ENCODE peak calls at places on chromosomes 11 and 22, in nine cellular contexts. Z is AG04449, W is bronchial epithelial cell, X is prostate gland, M is lower lobe of right lung, J is fibroblast of villous mesenchyme, A is kidney, V is heart right ventricle, Y is transverse colon. B is an unnamed sample.

GRCh38 chr22:36331306-36331911 is 56.4 kb downstream of the MYH9 start:
- DNase-seq in V (peak; percentile 85), X (peak; percentile 80), J (peak; percentile 95), Z (peak; percentile 86), A (peak; percentile 95), Y (peak; percentile 84), W (peak; percentile 97), M (peak; percentile 89), B (peak; percentile 97)

GRCh38 chr11:73174495-73174791 is 32.3 kb upstream of the FCHSD2 start:
- DNase-seq in A (peak; percentile 6), W (no peak), X (no peak), Y (no peak), J (no peak), V (no peak), M (no peak), Z (no peak), B (no peak)

GRCh38 chr11:5380740-5381342 is 2.8 kb upstream of the OR51M1 start:
- DNase-seq in M (no peak), Y (peak; percentile 27), J (peak; percentile 71), W (peak; percentile 58), A (no peak), Z (no peak), V (peak; percentile 32), X (peak; percentile 9), B (no peak)

GRCh38 chr22:27980424-27981148 is 61.5 kb upstream of the PITPNB start:
- DNase-seq in X (no peak), M (no peak), Y (no peak), W (no peak), J (no peak), V (no peak), Z (no peak), A (no peak), B (no peak)

GRCh38 chr11:19164230-19164855 is 37.4 kb downstream of the CSRP3 start:
- DNase-seq in X (no peak), Y (no peak), A (no peak), V (no peak), M (no peak), Z (no peak), J (no peak), W (no peak), B (no peak)

GRCh38 chr22:19620742-19621371 is 93.4 kb upstream of the SEPTIN5 start:
- DNase-seq in Z (no peak), M (peak; percentile 45), W (no peak), A (peak; percentile 67), J (no peak), V (no peak), X (no peak), Y (no peak), B (no peak)

GRCh38 chr11:78231962-78232459 is 43.3 kb downstream of the USP35 start:
- DNase-seq in Z (no peak), J (peak; percentile 77), V (no peak), M (no peak), A (no peak), X (no peak), W (peak; percentile 54), Y (no peak), B (no peak)

GRCh38 chr11:78200553-78200952 is 11.8 kb downstream of the USP35 start:
- DNase-seq in Z (no peak), J (no peak), V (no peak), M (peak; percentile 37), W (no peak), A (no peak), Y (no peak), X (no peak), B (peak; percentile 60)

DNA sequence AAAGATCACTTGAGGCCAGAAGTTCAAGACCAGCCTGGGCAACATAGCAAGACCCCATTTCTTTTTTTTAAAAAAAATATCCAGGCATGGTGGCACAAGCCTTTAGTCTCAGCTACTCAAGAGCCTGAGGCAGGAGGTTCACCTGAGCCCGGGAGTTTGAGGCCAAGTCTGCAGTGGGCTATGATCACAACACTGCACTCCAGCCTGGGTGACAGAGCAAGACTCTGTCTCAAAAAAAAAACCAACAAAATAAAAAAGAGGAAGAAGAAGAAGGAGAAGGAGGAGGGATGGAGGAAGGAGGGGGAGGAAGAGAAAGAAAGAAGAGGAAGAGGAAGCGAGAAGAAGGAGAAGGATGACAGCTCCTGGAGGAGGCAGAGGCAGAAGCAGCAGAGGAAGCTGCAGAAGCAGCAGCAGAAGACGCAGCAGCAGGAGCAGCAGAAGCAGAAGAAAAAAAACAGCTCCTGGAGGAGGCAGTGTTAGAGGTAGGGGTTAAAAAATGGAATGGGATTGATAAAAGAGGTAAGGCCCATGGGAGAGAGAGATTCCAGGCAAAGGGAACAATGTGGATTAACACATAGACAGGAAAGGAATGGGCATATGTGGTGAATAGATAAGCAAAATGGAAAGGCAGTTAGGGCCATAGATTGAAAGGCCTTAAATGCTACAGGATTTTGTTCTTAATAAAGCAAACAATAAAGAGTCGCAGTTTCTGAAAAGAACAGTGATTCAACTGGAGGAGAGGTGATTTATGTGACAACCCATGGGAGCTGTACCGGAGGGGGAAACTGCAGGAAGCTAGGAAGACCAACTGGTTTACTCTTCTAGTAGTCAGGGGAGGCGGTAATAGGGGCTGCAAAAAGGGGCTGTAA is 10.9 kb downstream of the PRCP start:
- DNase-seq in V (no peak), Y (no peak), J (no peak), A (no peak), Z (no peak), M (peak; percentile 50), W (no peak), X (no peak), B (no peak)
- H3K4me3 ChIP-seq in V (no peak overlapping the region), Y (no peak overlapping the region), J (no peak overlapping the region), A (no peak overlapping the region), Z (no peak overlapping the region), M (peak overlapping the region; percentile 40), W (no peak overlapping the region), X (no peak overlapping the region), B (no peak overlapping the region)

GRCh38 chr22:17773606-17774205 is 563 bp downstream of the BID start:
- DNase-seq in X (no peak), M (peak; percentile 65), V (no peak), J (no peak), A (no peak), Z (no peak), Y (peak; percentile 66), W (peak; percentile 12), B (no peak)

GRCh38 chr22:17774206-17774927 is at the start of gene BID:
- DNase-seq in Z (no peak), W (no peak), V (peak; percentile 54), X (no peak), Y (peak; percentile 75), M (peak; percentile 84), J (no peak), A (peak; percentile 85), B (no peak)

GRCh38 chr22:17772963-17773605 is 1.2 kb downstream of the BID start:
- DNase-seq in W (peak; percentile 37), X (no peak), Z (no peak), M (no peak), V (no peak), J (no peak), A (peak; percentile 72), Y (no peak), B (no peak)

GRCh38 chr22:17775781-17776470 is 1.7 kb upstream of the BID start:
- DNase-seq in Z (no peak), A (peak; percentile 53), Y (no peak), J (no peak), W (no peak), M (no peak), X (no peak), V (no peak), B (no peak)

DNA sequence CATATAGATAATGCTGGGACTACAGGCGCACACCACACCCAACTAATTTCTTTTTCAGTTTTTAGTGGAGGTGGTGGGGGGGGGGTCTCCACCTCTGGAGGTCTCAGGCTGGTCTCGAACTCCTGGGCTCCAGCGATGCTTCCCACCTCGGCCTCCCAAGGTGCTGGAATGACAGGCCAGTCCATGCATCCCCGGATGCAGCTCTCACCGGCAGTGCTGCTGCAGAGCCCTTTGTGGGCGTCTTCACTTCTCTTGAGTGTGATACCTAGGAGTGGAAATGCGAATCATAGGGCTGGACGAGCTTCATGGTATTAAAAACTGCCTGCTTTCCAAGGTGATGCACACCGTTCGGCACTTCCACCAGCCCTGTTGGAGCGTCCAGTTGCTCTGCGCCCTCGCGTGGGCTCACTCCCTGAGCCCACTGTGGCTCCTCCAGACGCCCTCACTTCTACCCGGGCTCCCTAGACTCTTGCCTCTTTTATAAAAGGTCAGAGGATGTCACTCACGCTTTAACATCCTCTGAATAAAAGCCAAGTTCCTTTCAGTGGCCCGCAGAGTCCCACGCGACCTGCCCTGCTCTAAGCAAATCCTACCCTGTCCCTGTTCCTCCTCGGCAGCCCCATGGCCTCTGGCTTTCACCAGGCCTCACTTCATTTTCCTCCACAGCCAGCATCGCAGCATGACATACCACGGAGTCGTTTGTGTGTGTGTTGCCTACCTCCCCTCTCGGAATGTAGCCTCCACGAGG is 833 bp upstream of the BID start:
- DNase-seq in V (no peak), X (no peak), Z (no peak), Y (no peak), W (no peak), J (no peak), M (no peak), A (peak; percentile 72), B (no peak)
- H3K4me3 ChIP-seq in V (peak overlapping the region; percentile 72), X (no peak overlapping the region), Z (peak overlapping the region; percentile 6), Y (no peak overlapping the region), W (no peak overlapping the region), J (peak overlapping the region; percentile 66), M (peak overlapping the region; percentile 75), A (no peak overlapping the region), B (peak overlapping the region; percentile 84)

DNA sequence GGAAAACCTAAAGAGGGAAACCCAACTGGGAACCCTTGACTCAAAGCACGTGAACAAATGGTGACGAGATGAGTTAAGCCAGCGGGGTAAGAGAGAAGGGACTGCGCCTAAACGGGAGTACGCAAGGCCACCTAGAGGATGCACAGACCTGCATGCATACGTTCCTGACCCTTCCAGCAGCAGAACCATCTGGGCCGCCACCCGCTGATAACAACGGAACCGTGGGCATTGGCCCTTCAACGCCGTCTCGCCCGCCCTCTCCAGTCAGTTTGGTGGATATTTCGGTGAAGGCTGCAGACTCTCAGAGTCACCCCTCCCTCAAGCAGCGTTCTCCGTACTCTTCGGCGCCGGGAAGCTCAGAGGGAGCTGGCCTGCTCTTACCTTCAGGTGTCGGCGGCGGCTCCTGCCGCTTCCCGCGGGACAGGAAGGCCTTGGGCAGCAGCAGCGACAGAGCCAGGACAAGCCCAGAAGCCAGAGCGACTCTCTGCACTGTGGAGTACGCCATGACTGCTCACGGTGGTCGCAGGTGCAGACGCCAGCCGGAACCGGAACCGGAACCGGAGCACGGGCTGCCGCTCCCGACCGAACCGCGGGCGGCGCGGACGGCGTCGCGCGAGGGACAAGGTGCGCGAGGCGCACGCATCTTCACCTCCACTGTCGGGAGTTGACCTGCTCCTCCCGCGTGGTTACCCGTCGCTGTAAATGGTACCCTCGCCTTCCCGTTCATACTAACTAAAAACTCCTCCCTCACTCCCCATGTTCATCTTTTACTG is at the start of gene RIC3:
- DNase-seq in V (peak; percentile 16), W (no peak), Z (no peak), J (no peak), Y (peak; percentile 30), X (peak; percentile 31), A (peak; percentile 82), M (peak; percentile 60), B (no peak)
- H3K4me3 ChIP-seq in V (peak within 1 kb of the TSS; percentile 52), W (peak within 1 kb of the TSS; percentile 29), Z (no peak within 1 kb of the TSS), J (no peak within 1 kb of the TSS), Y (peak within 1 kb of the TSS; percentile 44), X (peak within 1 kb of the TSS; percentile 62), A (peak within 1 kb of the TSS; percentile 91), M (peak within 1 kb of the TSS; percentile 64), B (peak within 1 kb of the TSS; percentile 26)

GRCh38 chr11:10457901-10458300 is 2.8 kb downstream of the AMPD3 start:
- DNase-seq in A (no peak), Y (no peak), X (no peak), J (no peak), Z (no peak), V (no peak), W (no peak), M (no peak), B (no peak)

GRCh38 chr11:10456519-10456918 is 1.5 kb downstream of the AMPD3 start:
- DNase-seq in Y (no peak), V (no peak), M (no peak), X (no peak), J (no peak), Z (no peak), W (no peak), A (no peak), B (no peak)

GRCh38 chr11:10460611-10461275 is 5.7 kb downstream of the AMPD3 start:
- DNase-seq in A (no peak), Y (no peak), M (no peak), Z (no peak), W (no peak), J (peak; percentile 38), X (no peak), V (no peak), B (no peak)

GRCh38 chr11:10459029-10459970 is 4.2 kb downstream of the AMPD3 start:
- DNase-seq in X (no peak), V (no peak), J (no peak), W (no peak), Y (no peak), Z (no peak), M (no peak), A (no peak), B (no peak)

GRCh38 chr11:10461276-10461790 is 6.3 kb downstream of the AMPD3 start:
- DNase-seq in J (no peak), M (no peak), W (no peak), Z (no peak), X (no peak), Y (no peak), V (no peak), A (no peak), B (no peak)
- H3K4me3 ChIP-seq in J (no peak overlapping the region), M (no peak overlapping the region), W (no peak overlapping the region), Z (no peak overlapping the region), X (no peak overlapping the region), Y (no peak overlapping the region), V (no peak overlapping the region), A (no peak overlapping the region), B (no peak overlapping the region)